ENCODE peak calls at places on chromosomes 4 and X, in ten cellular contexts. One of them, this sample, is unnamed.

GRCh38 chr4:87633239-87633638 is 16.8 kb upstream of the DMP1 start:
- DNase-seq in iris pigment epithelial cell: peak; percentile 74
- DNase-seq in effector CD4-positive, alpha-beta T cell: no peak
- DNase-seq in SK-N-SH: peak; percentile 24
- DNase-seq in naive thymus-derived CD8-positive, alpha-beta T cell: no peak
- DNase-seq in stimulated activated CD8-positive, alpha-beta memory T cell treated with anti-CD3 and anti-CD28 coated beads, Interleukin-2, amount 100 ng/mL, for 1 hour: no peak
- DNase-seq in left cardiac atrium: no peak
- DNase-seq in GM12891: no peak
- DNase-seq in GM18507: no peak
- DNase-seq in AG04450: no peak
- DNase-seq in this sample: peak; percentile 71

GRCh38 chr4:4762909-4763814 is 96.3 kb upstream of the MSX1 start:
- DNase-seq in iris pigment epithelial cell: peak; percentile 63
- DNase-seq in effector CD4-positive, alpha-beta T cell: no peak
- DNase-seq in SK-N-SH: peak; percentile 84
- DNase-seq in naive thymus-derived CD8-positive, alpha-beta T cell: no peak
- DNase-seq in stimulated activated CD8-positive, alpha-beta memory T cell treated with anti-CD3 and anti-CD28 coated beads, Interleukin-2, amount 100 ng/mL, for 1 hour: no peak
- DNase-seq in left cardiac atrium: no peak
- DNase-seq in GM12891: peak; percentile 59
- DNase-seq in GM18507: peak; percentile 48
- DNase-seq in AG04450: peak; percentile 24
- DNase-seq in this sample: peak; percentile 59

GRCh38 chrX:150772150-150772970 is 79.2 kb downstream of the MTMR1 start:
- DNase-seq in iris pigment epithelial cell: peak; percentile 53
- DNase-seq in effector CD4-positive, alpha-beta T cell: peak; percentile 61
- DNase-seq in SK-N-SH: peak; percentile 89
- DNase-seq in naive thymus-derived CD8-positive, alpha-beta T cell: peak; percentile 69
- DNase-seq in stimulated activated CD8-positive, alpha-beta memory T cell treated with anti-CD3 and anti-CD28 coated beads, Interleukin-2, amount 100 ng/mL, for 1 hour: peak; percentile 31
- DNase-seq in left cardiac atrium: peak; percentile 76
- DNase-seq in GM12891: peak; percentile 74
- DNase-seq in GM18507: peak; percentile 48
- DNase-seq in AG04450: peak; percentile 21
- DNase-seq in this sample: peak; percentile 62

GRCh38 chr4:2105559-2105958 is 46.4 kb downstream of the NAT8L start:
- DNase-seq in iris pigment epithelial cell: peak; percentile 22
- DNase-seq in effector CD4-positive, alpha-beta T cell: no peak
- DNase-seq in SK-N-SH: no peak
- DNase-seq in naive thymus-derived CD8-positive, alpha-beta T cell: no peak
- DNase-seq in stimulated activated CD8-positive, alpha-beta memory T cell treated with anti-CD3 and anti-CD28 coated beads, Interleukin-2, amount 100 ng/mL, for 1 hour: no peak
- DNase-seq in left cardiac atrium: no peak
- DNase-seq in GM12891: no peak
- DNase-seq in GM18507: no peak
- DNase-seq in AG04450: no peak
- DNase-seq in this sample: peak; percentile 82

GRCh38 chr4:113447695-113448265 is 313.8 kb downstream of the CAMK2D start:
- DNase-seq in iris pigment epithelial cell: no peak
- DNase-seq in effector CD4-positive, alpha-beta T cell: no peak
- DNase-seq in SK-N-SH: no peak
- DNase-seq in naive thymus-derived CD8-positive, alpha-beta T cell: no peak
- DNase-seq in stimulated activated CD8-positive, alpha-beta memory T cell treated with anti-CD3 and anti-CD28 coated beads, Interleukin-2, amount 100 ng/mL, for 1 hour: no peak
- DNase-seq in left cardiac atrium: no peak
- DNase-seq in GM12891: no peak
- DNase-seq in GM18507: no peak
- DNase-seq in AG04450: no peak
- DNase-seq in this sample: no peak

GRCh38 chr4:7172508-7172907 is 19.8 kb upstream of the SORCS2 start:
- DNase-seq in iris pigment epithelial cell: no peak
- DNase-seq in effector CD4-positive, alpha-beta T cell: no peak
- DNase-seq in SK-N-SH: no peak
- DNase-seq in naive thymus-derived CD8-positive, alpha-beta T cell: no peak
- DNase-seq in stimulated activated CD8-positive, alpha-beta memory T cell treated with anti-CD3 and anti-CD28 coated beads, Interleukin-2, amount 100 ng/mL, for 1 hour: no peak
- DNase-seq in left cardiac atrium: no peak
- DNase-seq in GM12891: no peak
- DNase-seq in GM18507: no peak
- DNase-seq in AG04450: no peak
- DNase-seq in this sample: no peak

GRCh38 chr4:77599378-77599777 is 6.2 kb upstream of the CXCL13 start:
- DNase-seq in iris pigment epithelial cell: peak; percentile 64
- DNase-seq in effector CD4-positive, alpha-beta T cell: no peak
- DNase-seq in SK-N-SH: peak; percentile 20
- DNase-seq in naive thymus-derived CD8-positive, alpha-beta T cell: no peak
- DNase-seq in stimulated activated CD8-positive, alpha-beta memory T cell treated with anti-CD3 and anti-CD28 coated beads, Interleukin-2, amount 100 ng/mL, for 1 hour: no peak
- DNase-seq in left cardiac atrium: no peak
- DNase-seq in GM12891: no peak
- DNase-seq in GM18507: no peak
- DNase-seq in AG04450: no peak
- DNase-seq in this sample: peak; percentile 42

GRCh38 chr4:26741491-26741871 is 119.2 kb upstream of the STIM2 start:
- DNase-seq in iris pigment epithelial cell: peak; percentile 45
- DNase-seq in effector CD4-positive, alpha-beta T cell: no peak
- DNase-seq in SK-N-SH: no peak
- DNase-seq in naive thymus-derived CD8-positive, alpha-beta T cell: no peak
- DNase-seq in stimulated activated CD8-positive, alpha-beta memory T cell treated with anti-CD3 and anti-CD28 coated beads, Interleukin-2, amount 100 ng/mL, for 1 hour: no peak
- DNase-seq in left cardiac atrium: no peak
- DNase-seq in GM12891: no peak
- DNase-seq in GM18507: no peak
- DNase-seq in AG04450: no peak
- DNase-seq in this sample: no peak

GRCh38 chrX:9464435-9465371 is at the start of gene TBL1X:
- DNase-seq in iris pigment epithelial cell: peak; percentile 30
- DNase-seq in effector CD4-positive, alpha-beta T cell: peak; percentile 29
- DNase-seq in SK-N-SH: peak; percentile 86
- DNase-seq in naive thymus-derived CD8-positive, alpha-beta T cell: peak; percentile 43
- DNase-seq in stimulated activated CD8-positive, alpha-beta memory T cell treated with anti-CD3 and anti-CD28 coated beads, Interleukin-2, amount 100 ng/mL, for 1 hour: no peak
- DNase-seq in left cardiac atrium: peak; percentile 71
- DNase-seq in GM12891: peak; percentile 32
- DNase-seq in GM18507: no peak
- DNase-seq in AG04450: no peak
- DNase-seq in this sample: peak; percentile 63

GRCh38 chr4:26330946-26331345 is 10.1 kb downstream of the RBPJ start:
- DNase-seq in iris pigment epithelial cell: no peak
- DNase-seq in effector CD4-positive, alpha-beta T cell: no peak
- DNase-seq in SK-N-SH: no peak
- DNase-seq in naive thymus-derived CD8-positive, alpha-beta T cell: no peak
- DNase-seq in stimulated activated CD8-positive, alpha-beta memory T cell treated with anti-CD3 and anti-CD28 coated beads, Interleukin-2, amount 100 ng/mL, for 1 hour: no peak
- DNase-seq in left cardiac atrium: no peak
- DNase-seq in GM12891: no peak
- DNase-seq in GM18507: no peak
- DNase-seq in AG04450: no peak
- DNase-seq in this sample: no peak

GRCh38 chr4:47391256-47391655 is 72.2 kb downstream of the COMMD8 start:
- DNase-seq in iris pigment epithelial cell: no peak
- DNase-seq in effector CD4-positive, alpha-beta T cell: no peak
- DNase-seq in SK-N-SH: no peak
- DNase-seq in naive thymus-derived CD8-positive, alpha-beta T cell: no peak
- DNase-seq in stimulated activated CD8-positive, alpha-beta memory T cell treated with anti-CD3 and anti-CD28 coated beads, Interleukin-2, amount 100 ng/mL, for 1 hour: no peak
- DNase-seq in left cardiac atrium: no peak
- DNase-seq in GM12891: no peak
- DNase-seq in GM18507: peak; percentile 7
- DNase-seq in AG04450: no peak
- DNase-seq in this sample: no peak

This sample was measured in EL.